ENCODE peak calls at places on chromosomes 12 and 14, in nine cellular contexts. T, I, F, L, Q, E, W, D and K are unnamed samples.

GRCh38 chr12:111224196-111225066 is 144.5 kb downstream of the PHETA1 start:
- DNase-seq in T (no peak), I (peak), F (no peak), L (no peak), Q (no peak), E (no peak), W (no peak), D (no peak), K (no peak)

GRCh38 chr14:69756298-69756697 is 10.6 kb upstream of the SRSF5 start:
- DNase-seq in T (no peak), I (no peak), F (no peak), L (no peak), Q (no peak), E (no peak), W (no peak), D (no peak), K (no peak)

GRCh38 chr12:32970465-32971110 is 74.0 kb upstream of the PKP2 start:
- DNase-seq in T (no peak), I (no peak), F (no peak), L (no peak), Q (no peak), E (no peak), W (no peak), D (no peak), K (no peak)

GRCh38 chr14:52399886-52400599 is 85.9 kb downstream of the PTGER2 start:
- DNase-seq in T (no peak), I (peak), F (no peak), L (no peak), Q (no peak), E (peak), W (no peak), D (no peak), K (no peak)

GRCh38 chr12:24222968-24223367 is 273.5 kb upstream of the SOX5 start:
- DNase-seq in T (no peak), I (peak), F (no peak), L (no peak), Q (no peak), E (peak), W (no peak), D (no peak), K (no peak)

GRCh38 chr14:101132051-101132541 is 228.6 kb upstream of the RTL1 start:
- DNase-seq in T (peak), I (no peak), F (no peak), L (no peak), Q (no peak), E (no peak), W (no peak), D (no peak), K (no peak)

GRCh38 chr14:88559852-88560251 is 3.0 kb upstream of the ZC3H14 start:
- DNase-seq in T (no peak), I (peak), F (no peak), L (no peak), Q (no peak), E (peak), W (no peak), D (no peak), K (no peak)

GRCh38 chr12:49827351-49828099 is 688 bp downstream of the NCKAP5L start:
- DNase-seq in T (peak), I (peak), F (no peak), L (peak), Q (peak), E (peak), W (peak), D (peak), K (peak)

GRCh38 chr12:3186546-3187237 is 109.5 kb downstream of the TSPAN9 start:
- DNase-seq in T (no peak), I (no peak), F (no peak), L (no peak), Q (no peak), E (peak), W (no peak), D (no peak), K (no peak)

GRCh38 chr14:96423446-96424103 is 31.6 kb downstream of the AK7 start:
- DNase-seq in T (no peak), I (no peak), F (no peak), L (no peak), Q (no peak), E (no peak), W (no peak), D (peak), K (peak)

GRCh38 chr14:69181491-69181890 is 9.8 kb upstream of the EXD2 start:
- DNase-seq in T (no peak), I (no peak), F (no peak), L (no peak), Q (no peak), E (peak), W (no peak), D (no peak), K (no peak)

GRCh38 chr12:76083761-76084276 is 666 bp downstream of the NAP1L1 start:
- DNase-seq in T (peak), I (peak), F (peak), L (peak), Q (peak), E (peak), W (peak), D (peak), K (peak)

GRCh38 chr12:53978477-53979356 is 4.0 kb upstream of the HOTAIR start:
- DNase-seq in T (no peak), I (no peak), F (peak), L (no peak), Q (no peak), E (no peak), W (no peak), D (no peak), K (no peak)

GRCh38 chr14:99517046-99517642 is 35.9 kb downstream of the CCNK start:
- DNase-seq in T (no peak), I (no peak), F (no peak), L (no peak), Q (no peak), E (no peak), W (no peak), D (no peak), K (no peak)

GRCh38 chr14:36254020-36254614 is 66.3 kb downstream of the MBIP start:
- DNase-seq in T (peak), I (no peak), F (no peak), L (no peak), Q (no peak), E (peak), W (no peak), D (no peak), K (no peak)

GRCh38 chr12:1629338-1630080 is 478 bp downstream of the WNT5B start:
- DNase-seq in T (peak), I (peak), F (no peak), L (no peak), Q (no peak), E (no peak), W (no peak), D (no peak), K (peak)

GRCh38 chr12:29762637-29763300 is 21.0 kb downstream of the TMTC1 start:
- DNase-seq in T (no peak), I (no peak), F (peak), L (no peak), Q (no peak), E (no peak), W (peak), D (no peak), K (no peak)

GRCh38 chr12:98750511-98750910 is 105.4 kb downstream of the APAF1 start:
- DNase-seq in T (no peak), I (no peak), F (no peak), L (no peak), Q (no peak), E (peak), W (no peak), D (peak), K (no peak)

GRCh38 chr12:6606331-6607131 is 648 bp downstream of the CHD4 start:
- DNase-seq in T (no peak), I (peak), F (peak), L (peak), Q (peak), E (peak), W (peak), D (peak), K (no peak)

GRCh38 chr14:90894241-90894640 is 78.0 kb upstream of the TTC7B start:
- DNase-seq in T (no peak), I (no peak), F (no peak), L (no peak), Q (no peak), E (no peak), W (no peak), D (no peak), K (no peak)

GRCh38 chr12:119843100-119843499 is 34.0 kb downstream of the CIT start:
- DNase-seq in T (no peak), I (no peak), F (no peak), L (no peak), Q (no peak), E (peak), W (no peak), D (no peak), K (no peak)

GRCh38 chr12:110093631-110094311 is 30.4 kb upstream of the IFT81 start:
- DNase-seq in T (no peak), I (no peak), F (no peak), L (no peak), Q (no peak), E (no peak), W (no peak), D (no peak), K (no peak)

GRCh38 chr12:132484183-132484890 is 5.6 kb upstream of the FBRSL1 start:
- DNase-seq in T (no peak), I (no peak), F (no peak), L (no peak), Q (no peak), E (no peak), W (no peak), D (no peak), K (no peak)

GRCh38 chr12:62732861-62733427 is 202.0 kb downstream of the PPM1H start:
- DNase-seq in T (no peak), I (peak), F (no peak), L (peak), Q (no peak), E (peak), W (no peak), D (no peak), K (no peak)

GRCh38 chr12:89251326-89252237 is 100.7 kb downstream of the DUSP6 start:
- DNase-seq in T (no peak), I (no peak), F (no peak), L (no peak), Q (no peak), E (no peak), W (no peak), D (no peak), K (no peak)

GRCh38 chr14:88951370-88951769 is 126.9 kb downstream of the TTC8 start:
- DNase-seq in T (no peak), I (no peak), F (no peak), L (no peak), Q (no peak), E (no peak), W (no peak), D (no peak), K (no peak)

GRCh38 chr12:95796982-95797289 is 6.4 kb upstream of the NTN4 start:
- DNase-seq in T (no peak), I (no peak), F (no peak), L (peak), Q (no peak), E (peak), W (no peak), D (no peak), K (no peak)

GRCh38 chr14:85437143-85437542 is 92.8 kb upstream of the FLRT2 start:
- DNase-seq in T (no peak), I (no peak), F (no peak), L (peak), Q (peak), E (peak), W (no peak), D (no peak), K (no peak)

GRCh38 chr12:119334459-119335170 is at the start of gene CCDC60:
- DNase-seq in T (peak), I (no peak), F (no peak), L (no peak), Q (peak), E (no peak), W (no peak), D (no peak), K (no peak)

GRCh38 chr12:54169036-54169435 is 19.7 kb downstream of the SMUG1 start:
- DNase-seq in T (no peak), I (no peak), F (no peak), L (no peak), Q (no peak), E (no peak), W (no peak), D (no peak), K (no peak)

GRCh38 chr14:64040044-64040443 is 187.2 kb downstream of the SYNE2 start:
- DNase-seq in T (no peak), I (no peak), F (no peak), L (no peak), Q (no peak), E (peak), W (no peak), D (no peak), K (no peak)

GRCh38 chr12:43914923-43915468 is 79.1 kb downstream of the TMEM117 start:
- DNase-seq in T (no peak), I (peak), F (no peak), L (no peak), Q (no peak), E (no peak), W (no peak), D (no peak), K (no peak)

GRCh38 chr14:24971255-24971654 is 78.7 kb downstream of the STXBP6 start:
- DNase-seq in T (no peak), I (no peak), F (no peak), L (no peak), Q (no peak), E (no peak), W (no peak), D (no peak), K (no peak)

GRCh38 chr12:8822298-8822697 is at the start of gene A2ML1:
- DNase-seq in T (no peak), I (no peak), F (no peak), L (no peak), Q (no peak), E (no peak), W (no peak), D (no peak), K (no peak)

DNA sequence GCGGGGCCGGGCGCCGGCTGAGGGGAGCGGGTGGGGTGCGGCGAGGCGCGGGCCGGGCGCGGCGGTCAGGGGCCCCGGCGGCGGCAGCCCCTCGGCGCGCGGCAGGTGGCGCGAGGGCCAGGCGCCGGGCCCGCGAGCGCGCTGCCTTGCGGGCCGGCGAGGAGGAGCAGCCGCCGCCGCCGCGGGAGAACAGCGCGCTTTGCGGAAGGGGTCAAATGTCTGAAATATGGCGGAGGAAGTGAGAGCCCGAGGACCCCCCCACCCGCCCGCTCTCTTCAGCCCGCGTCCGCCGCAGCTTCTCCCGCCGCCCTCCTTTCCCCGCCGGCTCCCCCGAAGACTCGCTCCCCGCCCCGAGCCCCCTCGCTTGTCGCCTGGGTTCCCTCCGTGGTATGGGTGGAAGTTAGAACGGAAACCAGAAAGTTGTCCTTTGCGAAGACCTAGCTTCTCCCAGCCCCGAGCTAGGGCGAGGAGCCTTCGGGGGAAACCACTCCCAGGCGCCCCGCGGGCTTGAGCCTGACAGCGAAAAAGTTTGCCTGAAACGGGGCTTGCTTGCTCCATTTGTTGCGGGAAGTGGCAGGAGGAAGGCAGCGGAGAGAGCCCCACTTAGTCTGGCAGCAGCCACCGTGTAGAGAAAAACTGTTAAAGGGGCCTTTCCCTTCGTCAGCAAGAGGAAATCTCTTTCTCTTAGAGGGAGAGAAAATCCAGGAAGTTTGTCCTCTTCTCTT is 557 bp downstream of the RAP1B start:
- DNase-seq in T (peak), I (peak), F (peak), L (peak), Q (peak), E (peak), W (peak), D (peak), K (peak)
- TF ChIP-seq POLR2A in T (no peak), I (no peak), F (no peak), L (no peak), Q (peak), E (no peak), W (peak), D (no peak), K (peak)

GRCh38 chr14:50944647-50945413 is 547 bp upstream of the PYGL start:
- DNase-seq in T (no peak), I (peak), F (peak), L (peak), Q (peak), E (peak), W (peak), D (peak), K (no peak)

GRCh38 chr14:50946234-50946935 is 2.1 kb upstream of the PYGL start:
- DNase-seq in T (no peak), I (no peak), F (no peak), L (no peak), Q (no peak), E (no peak), W (no peak), D (no peak), K (no peak)

GRCh38 chr14:50943261-50943942 is 881 bp downstream of the PYGL start:
- DNase-seq in T (peak), I (peak), F (peak), L (peak), Q (peak), E (peak), W (peak), D (peak), K (no peak)

GRCh38 chr14:50941151-50941550 is 3.1 kb downstream of the PYGL start:
- DNase-seq in T (no peak), I (no peak), F (no peak), L (no peak), Q (no peak), E (peak), W (no peak), D (no peak), K (no peak)

DNA sequence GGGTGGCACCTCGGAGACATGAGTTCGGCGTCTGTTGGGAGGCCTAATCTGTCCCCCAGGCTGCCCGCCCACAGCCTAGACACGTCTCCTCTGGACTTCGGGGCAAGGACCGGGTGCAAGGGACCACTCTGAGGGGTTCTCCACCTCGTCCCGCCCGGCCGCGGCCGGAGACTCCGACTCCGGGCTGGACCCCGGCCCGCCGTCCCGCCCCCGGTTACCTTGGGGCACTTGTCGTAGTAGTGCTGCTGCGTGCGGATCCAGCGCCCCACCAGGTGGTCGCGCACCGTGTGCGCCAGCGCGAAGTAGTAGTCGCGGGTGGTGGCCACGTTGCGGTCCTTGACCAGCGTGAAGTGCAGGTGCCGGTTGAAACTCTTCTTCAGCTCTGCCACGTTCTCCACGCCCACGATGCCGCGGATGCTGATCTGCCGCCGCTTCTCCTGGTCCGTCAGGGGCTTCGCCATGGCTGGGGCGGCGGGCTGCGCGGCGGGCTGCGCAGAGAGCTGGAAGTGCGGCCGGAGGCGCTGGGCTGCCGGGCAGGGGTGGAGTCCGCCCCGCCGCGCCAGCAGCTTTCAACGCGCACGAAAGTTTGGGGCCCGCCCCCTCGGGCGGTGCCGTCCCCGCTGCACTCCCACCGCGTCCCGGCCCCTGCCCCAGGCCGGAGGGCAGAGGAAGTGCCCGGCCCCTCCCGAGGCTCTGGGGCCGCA is at the start of gene PYGL:
- DNase-seq in T (peak), I (peak), F (peak), L (peak), Q (peak), E (peak), W (peak), D (peak), K (peak)
- TF ChIP-seq POLR2A in T (no peak), I (peak), F (no peak), L (peak), Q (peak), E (peak), W (peak), D (no peak), K (no peak)

GRCh38 chr14:94342334-94342934 is 19.3 kb upstream of the SERPINA6 start:
- DNase-seq in T (no peak), I (peak), F (peak), L (peak), Q (peak), E (peak), W (peak), D (peak), K (no peak)
- TF ChIP-seq POLR2A in T (no peak), I (no peak), F (no peak), L (no peak), Q (no peak), E (no peak), W (no peak), D (no peak), K (no peak)

GRCh38 chr14:21269252-21270046 is at the start of gene HNRNPC:
- DNase-seq in T (peak), I (peak), F (peak), L (peak), Q (peak), E (peak), W (peak), D (peak), K (peak)
- TF ChIP-seq POLR2A in T (peak), I (peak), F (peak), L (peak), Q (peak), E (peak), W (peak), D (peak), K (peak)

GRCh38 chr14:65412881-65413738 is 580 bp downstream of the FUT8 start:
- DNase-seq in T (peak), I (peak), F (peak), L (peak), Q (no peak), E (peak), W (peak), D (peak), K (no peak)
- TF ChIP-seq POLR2A in T (no peak), I (no peak), F (no peak), L (no peak), Q (no peak), E (no peak), W (no peak), D (no peak), K (peak)